ENCODE peak calls at places on chromosome 17, in ten cellular contexts. One of them, this sample, is unnamed.

GRCh38 chr17:78899361-78900260 is 3.4 kb downstream of the CEP295NL start:
- DNase-seq in astrocyte of the spinal cord: no peak
- DNase-seq in fibroblast of mammary gland: no peak
- DNase-seq in cardiac fibroblast: no peak
- DNase-seq in breast epithelium: no peak
- DNase-seq in kidney: no peak
- DNase-seq in BE2C: peak
- DNase-seq in tibial artery: peak
- DNase-seq in endothelial cell: no peak
- DNase-seq in lower lobe of right lung: peak
- DNase-seq in this sample: no peak

GRCh38 chr17:49505854-49506253 is 10.8 kb downstream of the NGFR start:
- DNase-seq in astrocyte of the spinal cord: no peak
- DNase-seq in fibroblast of mammary gland: no peak
- DNase-seq in cardiac fibroblast: no peak
- DNase-seq in breast epithelium: no peak
- DNase-seq in kidney: no peak
- DNase-seq in BE2C: no peak
- DNase-seq in tibial artery: no peak
- DNase-seq in endothelial cell: no peak
- DNase-seq in lower lobe of right lung: no peak
- DNase-seq in this sample: no peak

GRCh38 chr17:12719948-12720347 is 54.3 kb downstream of the MYOCD start:
- DNase-seq in astrocyte of the spinal cord: no peak
- DNase-seq in fibroblast of mammary gland: no peak
- DNase-seq in cardiac fibroblast: no peak
- DNase-seq in breast epithelium: no peak
- DNase-seq in kidney: no peak
- DNase-seq in BE2C: no peak
- DNase-seq in tibial artery: no peak
- DNase-seq in endothelial cell: no peak
- DNase-seq in lower lobe of right lung: no peak
- DNase-seq in this sample: no peak

GRCh38 chr17:48374650-48375230 is 55.3 kb downstream of the SKAP1 start:
- DNase-seq in astrocyte of the spinal cord: no peak
- DNase-seq in fibroblast of mammary gland: peak
- DNase-seq in cardiac fibroblast: no peak
- DNase-seq in breast epithelium: no peak
- DNase-seq in kidney: no peak
- DNase-seq in BE2C: peak
- DNase-seq in tibial artery: no peak
- DNase-seq in endothelial cell: peak
- DNase-seq in lower lobe of right lung: no peak
- DNase-seq in this sample: peak

GRCh38 chr17:17503566-17504130 is 7.5 kb upstream of the RASD1 start:
- DNase-seq in astrocyte of the spinal cord: no peak
- DNase-seq in fibroblast of mammary gland: no peak
- DNase-seq in cardiac fibroblast: no peak
- DNase-seq in breast epithelium: no peak
- DNase-seq in kidney: peak
- DNase-seq in BE2C: no peak
- DNase-seq in tibial artery: no peak
- DNase-seq in endothelial cell: no peak
- DNase-seq in lower lobe of right lung: peak
- DNase-seq in this sample: no peak

GRCh38 chr17:52136173-52136572 is 22.3 kb downstream of the CA10 start:
- DNase-seq in astrocyte of the spinal cord: no peak
- DNase-seq in fibroblast of mammary gland: no peak
- DNase-seq in cardiac fibroblast: no peak
- DNase-seq in breast epithelium: no peak
- DNase-seq in kidney: peak
- DNase-seq in BE2C: no peak
- DNase-seq in tibial artery: no peak
- DNase-seq in endothelial cell: no peak
- DNase-seq in lower lobe of right lung: no peak
- DNase-seq in this sample: peak

GRCh38 chr17:21287703-21288449 is 3.4 kb downstream of the MAP2K3 start:
- DNase-seq in astrocyte of the spinal cord: peak
- DNase-seq in fibroblast of mammary gland: peak
- DNase-seq in cardiac fibroblast: peak
- DNase-seq in breast epithelium: peak
- DNase-seq in kidney: peak
- DNase-seq in BE2C: no peak
- DNase-seq in tibial artery: peak
- DNase-seq in endothelial cell: no peak
- DNase-seq in lower lobe of right lung: peak
- DNase-seq in this sample: no peak

GRCh38 chr17:38921756-38922411 is 3.5 kb upstream of the LASP1NB start:
- DNase-seq in astrocyte of the spinal cord: no peak
- DNase-seq in fibroblast of mammary gland: no peak
- DNase-seq in cardiac fibroblast: no peak
- DNase-seq in breast epithelium: peak
- DNase-seq in kidney: peak
- DNase-seq in BE2C: no peak
- DNase-seq in tibial artery: peak
- DNase-seq in endothelial cell: no peak
- DNase-seq in lower lobe of right lung: no peak
- DNase-seq in this sample: no peak

GRCh38 chr17:53655591-53655990 is 167.1 kb upstream of the KIF2B start:
- DNase-seq in astrocyte of the spinal cord: peak
- DNase-seq in fibroblast of mammary gland: no peak
- DNase-seq in cardiac fibroblast: no peak
- DNase-seq in breast epithelium: no peak
- DNase-seq in kidney: no peak
- DNase-seq in BE2C: no peak
- DNase-seq in tibial artery: no peak
- DNase-seq in endothelial cell: no peak
- DNase-seq in lower lobe of right lung: no peak
- DNase-seq in this sample: no peak

GRCh38 chr17:44976198-44976597 is 8.1 kb upstream of the C1QL1 start:
- DNase-seq in astrocyte of the spinal cord: no peak
- DNase-seq in fibroblast of mammary gland: no peak
- DNase-seq in cardiac fibroblast: no peak
- DNase-seq in breast epithelium: no peak
- DNase-seq in kidney: no peak
- DNase-seq in BE2C: peak
- DNase-seq in tibial artery: no peak
- DNase-seq in endothelial cell: no peak
- DNase-seq in lower lobe of right lung: no peak
- DNase-seq in this sample: peak

GRCh38 chr17:79706931-79707382 is 23.8 kb upstream of the ENPP7 start:
- DNase-seq in astrocyte of the spinal cord: no peak
- DNase-seq in fibroblast of mammary gland: peak
- DNase-seq in cardiac fibroblast: no peak
- DNase-seq in breast epithelium: no peak
- DNase-seq in kidney: no peak
- DNase-seq in BE2C: no peak
- DNase-seq in tibial artery: no peak
- DNase-seq in endothelial cell: no peak
- DNase-seq in lower lobe of right lung: no peak
- DNase-seq in this sample: peak

GRCh38 chr17:27496971-27497370 is 40.7 kb downstream of the KSR1 start:
- DNase-seq in astrocyte of the spinal cord: no peak
- DNase-seq in fibroblast of mammary gland: no peak
- DNase-seq in cardiac fibroblast: no peak
- DNase-seq in breast epithelium: no peak
- DNase-seq in kidney: no peak
- DNase-seq in BE2C: no peak
- DNase-seq in tibial artery: no peak
- DNase-seq in endothelial cell: no peak
- DNase-seq in lower lobe of right lung: no peak
- DNase-seq in this sample: no peak

GRCh38 chr17:64390066-64390465 is 594 bp downstream of the PECAM1 start:
- DNase-seq in astrocyte of the spinal cord: no peak
- DNase-seq in fibroblast of mammary gland: no peak
- DNase-seq in cardiac fibroblast: no peak
- DNase-seq in breast epithelium: no peak
- DNase-seq in kidney: no peak
- DNase-seq in BE2C: no peak
- DNase-seq in tibial artery: no peak
- DNase-seq in endothelial cell: no peak
- DNase-seq in lower lobe of right lung: no peak
- DNase-seq in this sample: no peak

GRCh38 chr17:37131670-37132620 is 183.2 kb downstream of the AATF start:
- DNase-seq in astrocyte of the spinal cord: no peak
- DNase-seq in fibroblast of mammary gland: no peak
- DNase-seq in cardiac fibroblast: no peak
- DNase-seq in breast epithelium: no peak
- DNase-seq in kidney: no peak
- DNase-seq in BE2C: no peak
- DNase-seq in tibial artery: no peak
- DNase-seq in endothelial cell: no peak
- DNase-seq in lower lobe of right lung: no peak
- DNase-seq in this sample: no peak

DNA sequence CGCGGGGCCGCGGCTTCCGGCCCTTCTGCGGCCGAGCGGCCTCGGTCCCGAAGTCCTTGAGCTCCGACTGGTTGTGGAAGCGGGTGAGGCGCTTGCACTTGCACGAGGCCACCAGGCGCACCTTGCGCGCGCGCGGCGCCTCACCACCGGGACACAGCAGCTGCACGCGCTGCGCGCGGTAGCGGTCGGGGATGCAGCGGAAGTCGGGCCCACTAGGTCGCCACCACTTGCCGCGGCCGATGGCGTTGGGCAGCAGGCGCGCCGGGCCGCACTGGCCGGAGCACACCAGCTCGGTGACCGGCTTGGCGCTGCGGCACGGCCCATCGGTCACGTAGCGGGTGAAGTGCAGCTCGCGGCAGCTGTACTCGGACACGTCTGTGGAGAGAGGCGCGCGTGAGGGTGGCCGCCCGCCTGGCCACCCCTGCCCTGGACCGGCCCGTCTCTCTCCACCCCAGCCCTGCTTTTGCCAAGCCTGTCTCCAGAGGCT is 3.2 kb downstream of the SOST start:
- DNase-seq in astrocyte of the spinal cord: no peak
- DNase-seq in fibroblast of mammary gland: no peak
- DNase-seq in cardiac fibroblast: peak
- DNase-seq in breast epithelium: no peak
- DNase-seq in kidney: peak
- DNase-seq in BE2C: no peak
- DNase-seq in tibial artery: no peak
- DNase-seq in endothelial cell: peak
- DNase-seq in lower lobe of right lung: no peak
- DNase-seq in this sample: no peak
- TF ChIP-seq CTCF in astrocyte of the spinal cord: no peak
- TF ChIP-seq CTCF in fibroblast of mammary gland: no peak
- TF ChIP-seq CTCF in cardiac fibroblast: no peak
- TF ChIP-seq CTCF in breast epithelium: no peak
- TF ChIP-seq CTCF in kidney: no peak
- TF ChIP-seq CTCF in BE2C: no peak
- TF ChIP-seq CTCF in tibial artery: peak
- TF ChIP-seq CTCF in endothelial cell: no peak
- TF ChIP-seq CTCF in lower lobe of right lung: no peak
- TF ChIP-seq CTCF in this sample: no peak

GRCh38 chr17:35019386-35020179 is 39.3 kb downstream of the LIG3 start:
- DNase-seq in astrocyte of the spinal cord: no peak
- DNase-seq in fibroblast of mammary gland: no peak
- DNase-seq in cardiac fibroblast: no peak
- DNase-seq in breast epithelium: no peak
- DNase-seq in kidney: no peak
- DNase-seq in BE2C: no peak
- DNase-seq in tibial artery: no peak
- DNase-seq in endothelial cell: no peak
- DNase-seq in lower lobe of right lung: no peak
- DNase-seq in this sample: no peak

GRCh38 chr17:35025541-35025940 is 38.0 kb downstream of the RFFL start:
- DNase-seq in astrocyte of the spinal cord: no peak
- DNase-seq in fibroblast of mammary gland: no peak
- DNase-seq in cardiac fibroblast: no peak
- DNase-seq in breast epithelium: no peak
- DNase-seq in kidney: no peak
- DNase-seq in BE2C: no peak
- DNase-seq in tibial artery: no peak
- DNase-seq in endothelial cell: no peak
- DNase-seq in lower lobe of right lung: no peak
- DNase-seq in this sample: no peak

GRCh38 chr17:35023538-35023937 is 40.0 kb downstream of the RFFL start:
- DNase-seq in astrocyte of the spinal cord: no peak
- DNase-seq in fibroblast of mammary gland: no peak
- DNase-seq in cardiac fibroblast: no peak
- DNase-seq in breast epithelium: no peak
- DNase-seq in kidney: no peak
- DNase-seq in BE2C: no peak
- DNase-seq in tibial artery: no peak
- DNase-seq in endothelial cell: no peak
- DNase-seq in lower lobe of right lung: no peak
- DNase-seq in this sample: no peak

GRCh38 chr17:35021520-35022380 is 41.4 kb downstream of the LIG3 start:
- DNase-seq in astrocyte of the spinal cord: no peak
- DNase-seq in fibroblast of mammary gland: no peak
- DNase-seq in cardiac fibroblast: no peak
- DNase-seq in breast epithelium: no peak
- DNase-seq in kidney: no peak
- DNase-seq in BE2C: no peak
- DNase-seq in tibial artery: no peak
- DNase-seq in endothelial cell: no peak
- DNase-seq in lower lobe of right lung: no peak
- DNase-seq in this sample: no peak

GRCh38 chr17:35022536-35023063 is 40.9 kb downstream of the RFFL start:
- DNase-seq in astrocyte of the spinal cord: peak
- DNase-seq in fibroblast of mammary gland: peak
- DNase-seq in cardiac fibroblast: peak
- DNase-seq in breast epithelium: peak
- DNase-seq in kidney: peak
- DNase-seq in BE2C: no peak
- DNase-seq in tibial artery: peak
- DNase-seq in endothelial cell: peak
- DNase-seq in lower lobe of right lung: peak
- DNase-seq in this sample: no peak
- TF ChIP-seq CTCF in astrocyte of the spinal cord: peak
- TF ChIP-seq CTCF in fibroblast of mammary gland: peak
- TF ChIP-seq CTCF in cardiac fibroblast: peak
- TF ChIP-seq CTCF in breast epithelium: no peak
- TF ChIP-seq CTCF in kidney: no peak
- TF ChIP-seq CTCF in BE2C: no peak
- TF ChIP-seq CTCF in tibial artery: peak
- TF ChIP-seq CTCF in endothelial cell: no peak
- TF ChIP-seq CTCF in lower lobe of right lung: peak
- TF ChIP-seq CTCF in this sample: no peak

DNA sequence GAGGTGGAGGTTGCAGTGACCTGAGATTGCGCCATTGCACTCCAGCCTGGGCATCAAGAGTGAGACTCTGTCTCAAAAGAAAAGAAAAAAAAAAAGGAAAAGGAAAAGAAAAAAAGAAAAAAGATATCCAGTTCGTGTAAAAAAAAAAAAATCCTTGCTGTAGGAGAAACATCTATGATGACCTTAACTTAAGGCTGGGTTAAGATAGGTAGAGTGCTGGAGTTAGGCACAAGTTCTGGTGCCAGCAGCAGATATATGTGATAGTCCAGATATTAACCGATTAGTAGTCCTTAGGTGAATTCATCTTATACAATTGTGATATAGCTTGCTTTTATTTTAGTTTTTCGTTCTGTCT is 17.2 kb downstream of the PSMD11 start:
- DNase-seq in astrocyte of the spinal cord: no peak
- DNase-seq in fibroblast of mammary gland: no peak
- DNase-seq in cardiac fibroblast: no peak
- DNase-seq in breast epithelium: no peak
- DNase-seq in kidney: no peak
- DNase-seq in BE2C: no peak
- DNase-seq in tibial artery: no peak
- DNase-seq in endothelial cell: no peak
- DNase-seq in lower lobe of right lung: no peak
- DNase-seq in this sample: no peak
- TF ChIP-seq CTCF in astrocyte of the spinal cord: no peak
- TF ChIP-seq CTCF in fibroblast of mammary gland: no peak
- TF ChIP-seq CTCF in cardiac fibroblast: no peak
- TF ChIP-seq CTCF in breast epithelium: no peak
- TF ChIP-seq CTCF in kidney: no peak
- TF ChIP-seq CTCF in BE2C: no peak
- TF ChIP-seq CTCF in tibial artery: no peak
- TF ChIP-seq CTCF in endothelial cell: no peak
- TF ChIP-seq CTCF in lower lobe of right lung: no peak
- TF ChIP-seq CTCF in this sample: no peak

GRCh38 chr17:73126716-73127473 is 34.4 kb upstream of the SLC39A11 start:
- DNase-seq in astrocyte of the spinal cord: no peak
- DNase-seq in fibroblast of mammary gland: peak
- DNase-seq in cardiac fibroblast: no peak
- DNase-seq in breast epithelium: no peak
- DNase-seq in kidney: no peak
- DNase-seq in BE2C: no peak
- DNase-seq in tibial artery: no peak
- DNase-seq in endothelial cell: no peak
- DNase-seq in lower lobe of right lung: no peak
- DNase-seq in this sample: no peak
- TF ChIP-seq CTCF in astrocyte of the spinal cord: no peak
- TF ChIP-seq CTCF in fibroblast of mammary gland: no peak
- TF ChIP-seq CTCF in cardiac fibroblast: no peak
- TF ChIP-seq CTCF in breast epithelium: no peak
- TF ChIP-seq CTCF in kidney: no peak
- TF ChIP-seq CTCF in BE2C: no peak
- TF ChIP-seq CTCF in tibial artery: no peak
- TF ChIP-seq CTCF in endothelial cell: peak
- TF ChIP-seq CTCF in lower lobe of right lung: no peak
- TF ChIP-seq CTCF in this sample: peak

This sample was measured in WERI-Rb-1.